ENCODE peak calls at places on chromosomes 5 and 9, in four cellular contexts. I is H1, O is osteoblast, C is neural progenitor cell. H is an unnamed sample.

GRCh38 chr9:77011973-77012817 is 7.3 kb upstream of the FOXB2 start:
- DNase-seq in I (peak; percentile 98), O (peak; percentile 93), C (peak; percentile 90), H (no peak)

GRCh38 chr5:6377582-6378127 is 692 bp downstream of the MED10 start:
- DNase-seq in I (no peak), O (peak; percentile 18), C (no peak), H (peak; percentile 44)

GRCh38 chr9:119370816-119371215 is 1.6 kb upstream of the BRINP1 start:
- DNase-seq in I (peak; percentile 87), O (peak; percentile 87), C (peak; percentile 84), H (peak; percentile 35)

GRCh38 chr9:131739192-131739961 is 499 bp downstream of the RAPGEF1 start:
- DNase-seq in I (peak; percentile 71), O (peak; percentile 97), C (peak; percentile 68), H (peak; percentile 49)

GRCh38 chr5:134905246-134905996 is 490 bp downstream of the PCBD2 start:
- DNase-seq in I (no peak), O (peak; percentile 92), C (peak; percentile 65), H (peak; percentile 65)

GRCh38 chr5:9790276-9790675 is 160.1 kb upstream of the TAS2R1 start:
- DNase-seq in I (no peak), O (no peak), C (no peak), H (no peak)

GRCh38 chr5:124790895-124791732 is 44.7 kb upstream of the ZNF608 start:
- DNase-seq in I (no peak), O (no peak), C (no peak), H (peak; percentile 25)

GRCh38 chr5:103178167-103178566 is 58.1 kb downstream of the PPIP5K2 start:
- DNase-seq in I (no peak), O (peak; percentile 9), C (no peak), H (no peak)

GRCh38 chr9:14215614-14216013 is 98.3 kb downstream of the NFIB start:
- DNase-seq in I (no peak), O (peak; percentile 46), C (no peak), H (no peak)

GRCh38 chr9:111621895-111622480 is 9.1 kb upstream of the DNAJC25 start:
- DNase-seq in I (no peak), O (peak; percentile 92), C (peak; percentile 19), H (peak; percentile 14)

GRCh38 chr5:105088961-105089360 is 1526.4 kb upstream of the NUDT12 start:
- DNase-seq in I (no peak), O (no peak), C (no peak), H (no peak)

GRCh38 chr5:1008451-1009358 is at the start of gene NKD2:
- DNase-seq in I (peak; percentile 90), O (peak; percentile 99), C (peak; percentile 82), H (no peak)

GRCh38 chr5:27328480-27328879 is 290.1 kb upstream of the CDH9 start:
- DNase-seq in I (no peak), O (peak; percentile 90), C (no peak), H (peak; percentile 85)

GRCh38 chr9:134496413-134497282 is 145.0 kb upstream of the COL5A1 start:
- DNase-seq in I (no peak), O (peak; percentile 98), C (no peak), H (no peak)

GRCh38 chr9:109448223-109448622 is 49.9 kb downstream of the PTPN3 start:
- DNase-seq in I (no peak), O (peak; percentile 62), C (no peak), H (peak; percentile 60)

GRCh38 chr5:95760291-95761191 is 29.4 kb downstream of the RHOBTB3 start:
- DNase-seq in I (no peak), O (peak; percentile 63), C (no peak), H (peak; percentile 65)

GRCh38 chr5:141475625-141476131 is at the start of gene PCDHGC3:
- DNase-seq in I (peak; percentile 86), O (peak; percentile 96), C (peak; percentile 95), H (peak; percentile 95)

GRCh38 chr9:104872959-104873850 is 54.8 kb downstream of the ABCA1 start:
- DNase-seq in I (no peak), O (peak; percentile 95), C (no peak), H (peak; percentile 97)

GRCh38 chr5:57174850-57175525 is 1.1 kb downstream of the GPBP1 start:
- DNase-seq in I (no peak), O (no peak), C (peak; percentile 22), H (peak; percentile 32)

GRCh38 chr5:318341-318897 is 3.1 kb upstream of the AHRR start:
- DNase-seq in I (no peak), O (peak; percentile 89), C (no peak), H (peak; percentile 47)

GRCh38 chr9:114929166-114929565 is 1.2 kb downstream of the TNFSF8 start:
- DNase-seq in I (no peak), O (no peak), C (no peak), H (no peak)

GRCh38 chr5:134255418-134256150 is 29.7 kb upstream of the PPP2CA start:
- DNase-seq in I (no peak), O (peak; percentile 71), C (no peak), H (peak; percentile 62)

GRCh38 chr5:180344393-180344999 is 8.6 kb downstream of the GFPT2 start:
- DNase-seq in I (no peak), O (peak; percentile 35), C (no peak), H (no peak)

GRCh38 chr5:111227805-111228204 is 3.6 kb downstream of the CAMK4 start:
- DNase-seq in I (no peak), O (peak; percentile 85), C (no peak), H (peak; percentile 61)

GRCh38 chr5:170809551-170809950 is 26.0 kb downstream of the GABRP start:
- DNase-seq in I (no peak), O (peak; percentile 52), C (peak; percentile 52), H (peak; percentile 23)

GRCh38 chr5:21071986-21072385 is 1084.0 kb upstream of the CDH18 start:
- DNase-seq in I (no peak), O (no peak), C (no peak), H (no peak)

GRCh38 chr9:73200694-73201432 is 49.2 kb downstream of the ANXA1 start:
- DNase-seq in I (no peak), O (no peak), C (peak; percentile 74), H (no peak)

GRCh38 chr9:128162215-128163026 is 2.4 kb downstream of the BBLN start:
- DNase-seq in I (no peak), O (peak; percentile 96), C (no peak), H (no peak)

GRCh38 chr5:95973793-95974325 is 12.2 kb upstream of the ELL2 start:
- DNase-seq in I (no peak), O (peak; percentile 19), C (no peak), H (no peak)

GRCh38 chr5:30092548-30092947 is 1100.9 kb upstream of the CDH6 start:
- DNase-seq in I (no peak), O (no peak), C (no peak), H (no peak)

GRCh38 chr5:179553006-179553405 is 2.7 kb downstream of the RUFY1 start:
- DNase-seq in I (no peak), O (no peak), C (no peak), H (no peak)

GRCh38 chr5:32852535-32852934 is 141.4 kb downstream of the NPR3 start:
- DNase-seq in I (peak; percentile 52), O (peak; percentile 61), C (peak; percentile 78), H (no peak)

GRCh38 chr5:167180899-167181298 is 1110.5 kb upstream of the WWC1 start:
- DNase-seq in I (no peak), O (no peak), C (no peak), H (no peak)

GRCh38 chr9:126569036-126569435 is 44.7 kb upstream of the LMX1B start:
- DNase-seq in I (no peak), O (peak; percentile 13), C (no peak), H (peak; percentile 62)

GRCh38 chr9:78788101-78788500 is 491.2 kb downstream of the PSAT1 start:
- DNase-seq in I (no peak), O (no peak), C (no peak), H (no peak)

GRCh38 chr5:16864566-16864965 is 71.5 kb downstream of the MYO10 start:
- DNase-seq in I (no peak), O (no peak), C (no peak), H (no peak)

DNA sequence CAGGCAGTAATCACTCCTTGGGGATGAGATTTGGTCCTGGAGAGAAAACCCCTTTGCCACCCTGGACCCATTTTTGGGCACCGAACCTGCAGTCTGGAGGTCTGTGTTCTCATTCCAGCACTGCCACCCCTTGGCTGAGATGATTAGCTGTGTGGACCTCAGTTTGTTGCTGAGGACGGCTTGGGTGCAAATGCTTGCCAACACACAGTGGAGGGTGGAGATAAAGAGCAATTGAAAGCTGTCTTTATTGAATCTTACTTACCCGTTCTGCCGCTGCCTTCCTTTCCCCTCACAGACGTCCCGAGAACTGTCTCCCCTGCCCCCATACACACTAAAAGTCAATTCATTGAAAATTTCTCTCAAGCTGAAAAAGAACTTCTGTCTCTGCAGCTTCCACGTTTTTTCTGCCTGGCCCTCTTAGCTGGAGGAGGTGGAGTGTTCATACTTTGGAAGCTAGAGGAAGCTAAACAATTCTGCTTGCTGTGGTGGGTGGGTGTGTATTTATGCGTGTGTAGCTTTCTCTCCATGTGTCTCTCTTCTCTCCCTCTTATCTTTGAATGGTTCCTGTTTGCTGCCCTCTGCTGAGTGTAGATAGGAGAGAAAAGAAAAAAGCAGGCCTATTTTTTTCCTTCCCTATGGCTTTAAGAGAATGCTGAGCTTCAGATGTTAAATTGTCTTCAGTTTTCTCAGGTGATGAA is 6.6 kb downstream of the GALNT10 start:
- DNase-seq in I (no peak), O (no peak), C (peak; percentile 43), H (no peak)
- TF ChIP-seq CTCF in I (no peak), O (peak; percentile 57), C (peak; percentile 47), H (no peak)

GRCh38 chr5:25090818-25091217 is 446.0 kb upstream of the CDH10 start:
- DNase-seq in I (no peak), O (no peak), C (no peak), H (no peak)
- H2AFZ ChIP-seq in I (no peak overlapping the region), O (no peak overlapping the region), C (no peak overlapping the region), H (no peak overlapping the region)

DNA sequence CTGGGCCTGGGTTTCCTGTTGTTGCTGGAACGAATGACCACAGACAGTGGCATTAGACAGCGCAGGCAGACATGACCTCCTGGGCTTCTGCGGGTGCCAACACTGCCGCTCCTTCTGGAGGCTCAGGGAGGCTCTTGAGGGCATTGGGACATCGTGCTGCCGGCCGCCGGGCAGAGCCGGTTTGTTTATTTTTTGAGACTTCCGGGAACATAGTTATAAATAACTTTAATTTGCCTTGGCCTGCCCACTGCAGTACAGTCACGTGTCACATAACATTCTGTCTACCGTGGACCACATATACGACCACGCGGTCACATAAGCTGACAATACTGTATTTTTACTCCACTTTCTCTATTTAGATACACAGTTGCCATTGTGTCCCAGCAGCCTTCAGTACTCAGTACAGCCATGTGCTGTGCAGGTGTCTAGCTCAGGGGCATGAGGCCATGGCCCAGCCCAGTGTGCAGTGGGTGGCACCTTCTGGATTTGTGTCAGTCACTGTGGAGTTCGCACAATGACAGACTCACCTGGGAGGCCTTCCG is 8.2 kb upstream of the TOR4A start:
- DNase-seq in I (no peak), O (peak; percentile 97), C (no peak), H (no peak)
- H3K4me3 ChIP-seq in I (no peak overlapping the region), O (no peak overlapping the region), C (no peak overlapping the region), H (no peak overlapping the region)

DNA sequence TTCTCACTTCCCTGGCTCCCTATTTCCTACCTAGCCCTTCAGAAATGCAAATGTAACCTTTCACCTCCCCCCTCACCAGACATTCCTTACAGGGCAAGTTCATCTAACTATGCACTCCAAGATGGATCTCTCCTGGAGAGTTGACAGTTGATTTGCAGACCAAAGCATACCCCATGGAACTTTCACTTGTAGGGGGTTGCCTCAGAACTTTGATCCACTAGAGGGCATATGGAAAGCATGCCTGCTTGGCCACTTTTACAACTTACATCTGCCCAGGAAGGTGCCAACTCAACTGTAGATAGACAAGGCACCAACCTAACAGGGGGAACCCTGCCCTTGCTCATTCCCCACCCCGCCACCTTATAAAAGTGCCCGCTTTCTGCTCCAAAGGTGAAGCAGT is 187.8 kb downstream of the NXNL2 start:
- DNase-seq in I (no peak), O (no peak), C (no peak), H (peak; percentile 37)
- TF ChIP-seq CTCF in I (peak; percentile 6), O (peak; percentile 55), C (peak; percentile 45), H (peak; percentile 33)

H was measured in mammary epithelial cell.